ENCODE peak calls at places on chromosomes 5 and 9, in ten cellular contexts. C, T, O, R, Z, X, K, D, A and N are unnamed samples. For H3K4me1, the result is how much of the 10 kb centered on the place peaks cover.

GRCh38 chr5:136057401-136057951 is 28.7 kb downstream of the TGFBI start:
- DNase-seq in C (no peak), T (no peak), O (no peak), R (peak), Z (no peak), X (no peak), K (no peak), D (no peak), A (no peak), N (no peak)

GRCh38 chr9:126341461-126341860 is 14.8 kb downstream of the MVB12B start:
- DNase-seq in C (no peak), T (no peak), O (no peak), R (no peak), Z (no peak), X (no peak), K (peak), D (no peak), A (no peak), N (no peak)

GRCh38 chr5:40429258-40430111 is 250.2 kb upstream of the PTGER4 start:
- DNase-seq in C (peak), T (no peak), O (peak), R (no peak), Z (no peak), X (no peak), K (no peak), D (no peak), A (no peak), N (no peak)

GRCh38 chr5:81213070-81213469 is 20.1 kb upstream of the CKMT2 start:
- DNase-seq in C (no peak), T (peak), O (no peak), R (no peak), Z (no peak), X (no peak), K (no peak), D (no peak), A (no peak), N (peak)

GRCh38 chr5:147898875-147899401 is 7.4 kb downstream of the C5orf46 start:
- DNase-seq in C (no peak), T (no peak), O (no peak), R (peak), Z (no peak), X (no peak), K (no peak), D (no peak), A (no peak), N (no peak)

GRCh38 chr5:132226516-132227234 is 978 bp downstream of the P4HA2 start:
- DNase-seq in C (no peak), T (peak), O (no peak), R (peak), Z (peak), X (no peak), K (no peak), D (no peak), A (no peak), N (no peak)

GRCh38 chr5:72452515-72453259 is 54.5 kb downstream of the ZNF366 start:
- DNase-seq in C (peak), T (peak), O (peak), R (peak), Z (peak), X (peak), K (no peak), D (no peak), A (peak), N (peak)

GRCh38 chr5:31407921-31408714 is 123.8 kb downstream of the DROSHA start:
- DNase-seq in C (no peak), T (no peak), O (no peak), R (peak), Z (no peak), X (no peak), K (no peak), D (no peak), A (no peak), N (no peak)

GRCh38 chr5:96931605-96932004 is 4.3 kb upstream of the LNPEP start:
- DNase-seq in C (no peak), T (no peak), O (no peak), R (no peak), Z (no peak), X (no peak), K (no peak), D (no peak), A (no peak), N (no peak)

GRCh38 chr5:150079655-150080461 is 6.5 kb downstream of the CSF1R start:
- DNase-seq in C (no peak), T (no peak), O (no peak), R (no peak), Z (no peak), X (peak), K (no peak), D (no peak), A (no peak), N (no peak)

GRCh38 chr5:141003026-141003425 is 36.8 kb downstream of the PCDHAC2 start:
- DNase-seq in C (no peak), T (no peak), O (no peak), R (no peak), Z (no peak), X (no peak), K (peak), D (no peak), A (no peak), N (no peak)

GRCh38 chr9:132506907-132507669 is 75.3 kb upstream of the BARHL1 start:
- DNase-seq in C (peak), T (no peak), O (no peak), R (no peak), Z (no peak), X (no peak), K (no peak), D (no peak), A (no peak), N (no peak)

GRCh38 chr5:151686673-151687378 is at the start of gene SPARC:
- DNase-seq in C (peak), T (peak), O (peak), R (peak), Z (peak), X (peak), K (peak), D (peak), A (no peak), N (no peak)

GRCh38 chr9:79257215-79257614 is 314.6 kb upstream of the TLE4 start:
- DNase-seq in C (no peak), T (peak), O (no peak), R (no peak), Z (no peak), X (no peak), K (peak), D (no peak), A (no peak), N (no peak)

GRCh38 chr5:36657563-36657995 is 51.2 kb downstream of the SLC1A3 start:
- DNase-seq in C (no peak), T (peak), O (peak), R (peak), Z (no peak), X (no peak), K (no peak), D (no peak), A (peak), N (no peak)

GRCh38 chr9:136494531-136495215 is 11.8 kb upstream of the SEC16A start:
- DNase-seq in C (no peak), T (no peak), O (no peak), R (peak), Z (peak), X (no peak), K (no peak), D (no peak), A (no peak), N (no peak)

GRCh38 chr5:138111937-138112336 is 27.3 kb downstream of the NME5 start:
- DNase-seq in C (no peak), T (no peak), O (no peak), R (peak), Z (no peak), X (no peak), K (no peak), D (no peak), A (no peak), N (no peak)

GRCh38 chr5:130963798-130964197 is 201.3 kb downstream of the HINT1 start:
- DNase-seq in C (no peak), T (no peak), O (no peak), R (peak), Z (no peak), X (no peak), K (no peak), D (no peak), A (no peak), N (no peak)

GRCh38 chr5:77645158-77645994 is 6.9 kb upstream of the OTP start:
- DNase-seq in C (no peak), T (peak), O (no peak), R (no peak), Z (peak), X (no peak), K (peak), D (peak), A (no peak), N (no peak)

GRCh38 chr5:124870070-124870469 is 123.6 kb upstream of the ZNF608 start:
- DNase-seq in C (no peak), T (no peak), O (no peak), R (no peak), Z (no peak), X (no peak), K (no peak), D (no peak), A (no peak), N (no peak)

GRCh38 chr9:109498195-109499060 is at the start of gene PTPN3:
- DNase-seq in C (peak), T (peak), O (no peak), R (no peak), Z (no peak), X (no peak), K (peak), D (peak), A (no peak), N (peak)

GRCh38 chr9:91945277-91946074 is 4.6 kb downstream of the ROR2 start:
- DNase-seq in C (no peak), T (peak), O (no peak), R (peak), Z (no peak), X (no peak), K (peak), D (no peak), A (no peak), N (no peak)

GRCh38 chr9:127452481-127453092 is 1.3 kb downstream of the LRSAM1 start:
- DNase-seq in C (peak), T (peak), O (peak), R (peak), Z (peak), X (peak), K (no peak), D (no peak), A (no peak), N (no peak)

GRCh38 chr9:114240216-114240615 is 82.7 kb upstream of the ORM1 start:
- DNase-seq in C (no peak), T (no peak), O (no peak), R (no peak), Z (no peak), X (no peak), K (no peak), D (no peak), A (no peak), N (no peak)

GRCh38 chr9:2210201-2210600 is 195.1 kb downstream of the SMARCA2 start:
- DNase-seq in C (no peak), T (no peak), O (no peak), R (no peak), Z (no peak), X (no peak), K (no peak), D (no peak), A (no peak), N (no peak)

GRCh38 chr5:62084391-62084790 is 221.6 kb upstream of the KIF2A start:
- DNase-seq in C (no peak), T (no peak), O (no peak), R (no peak), Z (no peak), X (no peak), K (no peak), D (no peak), A (no peak), N (no peak)

GRCh38 chr5:159850192-159850573 is 66.1 kb upstream of the ADRA1B start:
- DNase-seq in C (no peak), T (no peak), O (no peak), R (peak), Z (no peak), X (peak), K (no peak), D (no peak), A (no peak), N (no peak)

GRCh38 chr9:134942011-134942410 is 24.3 kb upstream of the FCN1 start:
- DNase-seq in C (no peak), T (no peak), O (no peak), R (no peak), Z (no peak), X (peak), K (no peak), D (no peak), A (no peak), N (no peak)
- H3K4me3 ChIP-seq in C (no peak), T (no peak), O (no peak), R (no peak), Z (no peak), X (no peak), K (no peak), D (no peak), A (no peak), N (no peak)

GRCh38 chr5:68266457-68266856 is 50.9 kb downstream of the PIK3R1 start:
- DNase-seq in C (no peak), T (no peak), O (no peak), R (no peak), Z (no peak), X (no peak), K (no peak), D (no peak), A (no peak), N (no peak)
- H3K4me1 ChIP-seq in C (under half), T (half or more), O (half or more), R (under half), Z (half or more), X (half or more), K (under half), D (under half), A (half or more), N (under half)

DNA sequence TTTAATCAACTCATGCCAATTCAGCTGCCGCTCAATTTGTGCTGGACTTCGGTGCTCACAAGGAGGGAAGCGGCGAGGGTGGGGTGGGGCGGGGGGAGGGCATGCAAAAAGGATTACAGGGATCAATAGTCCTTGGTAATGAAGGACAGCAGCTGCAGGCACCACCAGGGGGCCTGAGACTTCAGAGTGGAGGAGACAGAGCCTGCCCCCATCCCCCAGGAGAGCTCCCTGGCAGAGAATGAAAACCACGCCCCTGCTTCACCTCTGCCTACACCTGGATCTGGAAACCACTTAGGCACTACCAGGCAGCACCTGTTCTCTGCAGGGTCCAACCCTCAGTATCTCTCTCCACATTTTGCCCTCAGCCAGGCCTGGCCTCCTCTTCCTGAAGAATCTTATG is 155.6 kb downstream of the TRIM32 start:
- DNase-seq in C (no peak), T (no peak), O (no peak), R (no peak), Z (no peak), X (no peak), K (peak), D (no peak), A (no peak), N (peak)
- TF ChIP-seq CTCF in C (no peak), T (no peak), O (no peak), R (no peak), Z (no peak), X (no peak), K (peak), D (no peak), A (no peak), N (no peak)

DNA sequence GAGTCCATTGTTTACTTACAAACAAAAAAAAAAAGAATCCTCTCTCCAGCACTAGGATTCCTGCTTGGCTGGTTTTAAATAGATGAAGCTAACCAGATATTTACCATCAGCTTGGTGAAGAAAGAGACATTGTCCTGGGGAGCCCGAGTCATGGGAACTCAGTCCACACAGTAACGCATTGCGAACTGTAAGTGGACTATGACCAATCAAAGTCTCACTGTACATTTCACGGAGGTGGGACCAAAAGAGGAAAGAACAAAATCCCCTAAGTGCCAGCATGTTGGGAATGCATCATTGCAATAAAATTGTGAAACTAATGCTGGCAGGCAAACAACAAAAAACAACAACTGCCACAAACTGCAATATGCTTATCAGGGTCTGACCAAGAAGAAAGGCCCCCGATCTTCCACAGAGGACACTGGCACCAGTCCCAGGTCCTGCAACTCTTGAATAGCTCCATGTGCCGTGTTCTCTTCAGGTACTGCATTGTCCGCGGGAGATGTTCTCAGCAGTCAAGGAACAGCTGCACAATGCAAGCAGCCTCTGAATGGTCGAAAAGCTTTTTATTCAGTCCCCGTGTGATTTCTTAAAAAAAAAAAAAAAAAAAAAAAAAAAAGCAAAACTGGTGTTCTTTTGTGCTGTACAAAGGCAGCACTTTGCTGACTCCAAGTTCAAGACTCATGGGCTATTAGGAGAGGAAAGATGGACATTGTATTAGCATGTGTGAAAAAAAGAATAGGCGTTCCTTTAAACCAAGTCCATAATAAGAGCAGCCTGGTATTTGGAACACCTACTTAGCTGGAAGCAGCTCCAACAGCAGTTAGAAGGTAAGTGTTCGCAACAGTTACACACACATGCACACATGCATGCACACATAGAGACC is 38.1 kb downstream of the SEMA6A start:
- DNase-seq in C (no peak), T (peak), O (no peak), R (no peak), Z (no peak), X (no peak), K (peak), D (no peak), A (no peak), N (peak)
- H3K4me3 ChIP-seq in C (no peak), T (no peak), O (no peak), R (no peak), Z (no peak), X (no peak), K (peak), D (no peak), A (no peak), N (no peak)

DNA sequence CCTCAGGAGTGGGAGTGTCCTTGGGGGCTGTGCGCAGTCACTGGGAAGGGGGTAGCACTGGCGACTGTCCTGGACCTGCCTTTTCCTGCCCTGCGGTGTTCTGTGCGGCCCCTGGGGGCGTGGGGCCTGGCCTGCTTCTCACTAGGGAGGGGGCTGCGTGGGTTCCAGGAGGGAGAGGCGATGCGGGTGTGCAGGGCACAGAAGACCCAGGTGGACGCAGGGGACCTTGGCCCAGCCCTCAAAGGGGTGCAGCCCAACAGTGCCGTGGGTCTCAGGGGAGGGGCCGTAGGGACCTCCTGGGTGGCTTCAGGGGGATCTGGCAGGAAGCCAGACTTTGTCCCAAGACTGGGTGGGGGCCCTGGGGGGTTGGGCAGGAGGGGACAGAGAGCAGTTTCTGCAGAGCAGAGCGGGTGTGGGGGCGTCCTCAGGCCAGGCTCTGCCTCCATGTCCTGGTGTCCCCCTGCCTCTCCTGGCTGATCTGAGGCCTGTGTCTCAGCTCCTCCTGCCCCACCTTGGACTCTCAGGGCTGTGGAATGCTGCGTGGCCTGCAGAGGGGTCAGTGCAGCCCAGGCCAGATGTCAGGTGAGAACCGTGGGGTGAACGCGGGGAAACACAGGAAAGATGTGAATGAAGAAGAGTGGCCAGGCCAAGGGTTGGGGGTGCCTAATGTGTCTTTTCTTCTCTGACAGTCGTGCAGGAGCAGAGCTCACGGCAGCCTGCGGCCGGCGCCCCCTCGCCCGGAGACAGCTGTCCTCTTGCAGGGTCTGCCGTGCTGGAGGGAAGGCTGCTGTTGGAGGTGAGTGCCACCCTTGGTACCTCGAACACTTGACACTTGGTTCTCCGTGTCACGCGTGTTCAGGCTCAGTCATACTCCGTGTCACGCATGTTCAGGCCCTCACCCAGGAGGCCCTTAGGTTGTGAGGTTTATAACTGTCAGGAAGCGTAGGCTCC is 54.7 kb downstream of the AHRR start:
- DNase-seq in C (peak), T (no peak), O (no peak), R (no peak), Z (peak), X (no peak), K (no peak), D (no peak), A (no peak), N (peak)
- H3K4me1 ChIP-seq in C (under half), T (under half), O (under half), R (under half), Z (under half), X (under half), K (under half), D (under half), A (under half), N (under half)

GRCh38 chr9:113012492-113012891 is 500 bp upstream of the ZNF883 start:
- DNase-seq in C (no peak), T (no peak), O (no peak), R (no peak), Z (no peak), X (no peak), K (no peak), D (no peak), A (no peak), N (no peak)

DNA sequence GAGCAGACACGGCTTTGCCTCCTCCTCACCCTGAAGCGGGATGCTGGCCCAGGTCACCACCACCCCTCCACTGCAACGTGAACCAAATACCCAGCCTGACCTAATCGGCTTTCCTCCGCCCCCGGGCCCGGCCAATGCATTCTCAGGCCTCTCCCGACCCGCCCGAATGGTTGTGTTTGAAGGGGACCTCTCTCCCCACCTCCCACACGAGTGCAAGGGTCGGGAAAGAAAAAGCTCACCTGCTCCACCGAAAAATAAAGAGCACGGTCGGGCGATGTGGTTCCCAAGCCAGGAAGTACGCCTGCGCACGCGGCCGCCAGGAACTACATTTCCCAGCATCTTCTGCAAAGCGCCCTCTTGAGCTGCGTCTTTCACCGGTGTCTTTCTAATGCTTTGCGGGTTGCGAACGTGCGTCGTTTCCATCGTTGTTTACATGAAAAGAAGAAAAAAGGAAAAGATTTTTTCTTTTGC is at the start of gene ZNF883:
- DNase-seq in C (peak), T (peak), O (peak), R (peak), Z (peak), X (peak), K (peak), D (peak), A (no peak), N (no peak)
- TF ChIP-seq CTCF in C (no peak), T (no peak), O (no peak), R (no peak), Z (peak), X (no peak), K (peak), D (no peak), A (no peak), N (no peak)

DNA sequence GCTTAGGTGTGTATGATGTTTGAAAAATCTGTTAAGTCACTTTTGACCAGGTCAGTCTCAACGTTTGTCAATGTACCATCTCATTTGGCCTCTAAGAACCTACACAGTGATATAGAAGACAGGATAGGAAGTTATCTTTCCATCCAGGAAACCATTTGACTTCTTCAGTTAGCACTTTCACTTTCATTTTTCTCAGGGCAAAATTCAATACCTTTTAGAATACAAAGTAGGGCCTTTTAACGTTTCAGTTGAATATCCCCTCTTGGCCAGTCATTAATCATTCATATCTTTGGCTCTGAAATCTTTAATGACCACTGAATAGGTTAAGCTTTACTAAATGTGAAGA is 101.0 kb upstream of the GNAQ start:
- DNase-seq in C (no peak), T (no peak), O (no peak), R (no peak), Z (no peak), X (no peak), K (no peak), D (peak), A (no peak), N (no peak)
- H3K4me3 ChIP-seq in C (peak), T (no peak), O (peak), R (no peak), Z (peak), X (no peak), K (no peak), D (no peak), A (peak), N (no peak)

GRCh38 chr9:90555351-90556057 is 87.1 kb downstream of the DIRAS2 start:
- DNase-seq in C (no peak), T (no peak), O (no peak), R (no peak), Z (no peak), X (no peak), K (no peak), D (no peak), A (no peak), N (no peak)
- H3K4me1 ChIP-seq in C (under half), T (under half), O (under half), R (under half), Z (under half), X (under half), K (under half), D (half or more), A (under half), N (under half)